ENCODE peak calls at places on chromosomes 13 and 19, in eight cellular contexts. Y is colonic mucosa, W is vagina, D is spleen, A is fibroblast of lung, S is GM06990, P is IMR-90, Q is suprapubic skin. R is an unnamed sample.

GRCh38 chr13:95480131-95480545 is 72.4 kb upstream of the CLDN10 start:
- DNase-seq in D (no peak), P (no peak), S (no peak), A (no peak), Q (no peak), Y (no peak), W (no peak), R (no peak)

GRCh38 chr13:94239135-94239534 is 240.3 kb downstream of the DCT start:
- DNase-seq in Q (no peak), A (peak; percentile 88), P (peak; percentile 87), D (no peak), Y (no peak), W (no peak), S (peak; percentile 3), R (no peak)

GRCh38 chr13:85586422-85586831 is 212.8 kb downstream of the SLITRK6 start:
- DNase-seq in P (peak; percentile 85), D (no peak), W (no peak), Q (no peak), Y (no peak), A (peak; percentile 93), S (no peak), R (peak; percentile 59)

GRCh38 chr19:1813837-1814217 is 1.8 kb upstream of the ATP8B3 start:
- DNase-seq in A (no peak), Q (no peak), W (no peak), P (no peak), D (peak; percentile 73), Y (no peak), S (no peak), R (no peak)

GRCh38 chr13:60261432-60262351 is 98.0 kb upstream of the DIAPH3 start:
- DNase-seq in S (no peak), D (no peak), W (no peak), A (no peak), Q (no peak), P (no peak), Y (peak; percentile 21), R (no peak)

GRCh38 chr13:67075239-67075638 is 154.9 kb downstream of the PCDH9 start:
- DNase-seq in A (no peak), P (peak; percentile 15), W (no peak), S (no peak), Y (no peak), D (no peak), Q (no peak), R (peak; percentile 2)

GRCh38 chr13:46154136-46154854 is 27.7 kb downstream of the LCP1 start:
- DNase-seq in W (no peak), P (no peak), S (no peak), Q (no peak), A (no peak), Y (no peak), D (no peak), R (no peak)

GRCh38 chr13:52006491-52007245 is 4.6 kb downstream of the ATP7B start:
- DNase-seq in A (no peak), D (no peak), S (no peak), W (no peak), Q (no peak), P (no peak), Y (no peak), R (no peak)

GRCh38 chr19:48271531-48272151 is 1.8 kb downstream of the ZNF114 start:
- DNase-seq in A (peak; percentile 57), P (peak; percentile 35), S (peak; percentile 77), Q (peak; percentile 86), W (no peak), D (peak; percentile 85), Y (peak; percentile 32), R (no peak)

GRCh38 chr19:9958451-9958850 is 22.1 kb upstream of the OLFM2 start:
- DNase-seq in D (no peak), Q (no peak), P (peak; percentile 91), S (no peak), Y (no peak), W (no peak), A (peak; percentile 94), R (peak; percentile 42)

GRCh38 chr13:47800593-47800992 is 200.5 kb downstream of the SUCLA2 start:
- DNase-seq in S (no peak), A (no peak), D (no peak), Y (no peak), P (no peak), Q (no peak), W (no peak), R (no peak)

GRCh38 chr13:20336761-20337160 is 104.6 kb upstream of the GJB6 start:
- DNase-seq in Q (no peak), W (no peak), A (no peak), Y (no peak), P (no peak), D (no peak), S (no peak), R (no peak)

GRCh38 chr19:53015159-53015558 is 1.4 kb downstream of the ERVV-1 start:
- DNase-seq in S (no peak), D (no peak), Y (no peak), A (no peak), W (no peak), P (no peak), Q (no peak), R (no peak)

GRCh38 chr19:53015730-53016129 is 2.0 kb downstream of the ERVV-1 start:
- DNase-seq in W (no peak), Y (no peak), S (no peak), P (no peak), Q (peak; percentile 44), D (no peak), A (no peak), R (no peak)

GRCh38 chr19:53019684-53020083 is 6.0 kb downstream of the ERVV-1 start:
- DNase-seq in Y (peak; percentile 27), W (no peak), P (no peak), Q (peak; percentile 38), D (no peak), A (no peak), S (no peak), R (no peak)
- TF ChIP-seq CTCF in Y (no peak), W (no peak), P (no peak), Q (no peak), D (no peak), A (no peak), S (no peak), R (no peak)

GRCh38 chr19:19627716-19628498 is at the start of gene LPAR2:
- DNase-seq in A (peak; percentile 10), Y (peak; percentile 76), Q (no peak), D (peak; percentile 94), W (no peak), S (peak; percentile 80), P (no peak), R (no peak)

GRCh38 chr19:19624032-19624570 is 3.9 kb downstream of the LPAR2 start:
- DNase-seq in Q (no peak), S (no peak), W (no peak), D (peak; percentile 76), P (no peak), A (no peak), Y (no peak), R (no peak)

GRCh38 chr19:19628499-19629134 is 597 bp upstream of the LPAR2 start:
- DNase-seq in Q (no peak), S (peak; percentile 57), P (peak; percentile 48), A (peak; percentile 81), Y (peak; percentile 52), D (peak; percentile 88), W (no peak), R (no peak)

GRCh38 chr19:19627442-19627715 is 641 bp downstream of the LPAR2 start:
- DNase-seq in Y (no peak), S (peak; percentile 55), A (no peak), P (no peak), Q (no peak), D (no peak), W (no peak), R (no peak)

GRCh38 chr19:19626516-19627441 is 1.2 kb downstream of the LPAR2 start:
- DNase-seq in W (no peak), S (no peak), A (no peak), D (peak; percentile 84), Y (no peak), P (no peak), Q (no peak), R (no peak)
- H3K4me3 ChIP-seq in W (peak overlapping the region; percentile 62), S (peak overlapping the region; percentile 72), A (no peak overlapping the region), D (no peak overlapping the region), Y (peak overlapping the region; percentile 73), P (no peak overlapping the region), Q (peak overlapping the region; percentile 63), R (no peak overlapping the region)

GRCh38 chr13:97018029-97018819 is 23.9 kb upstream of the OXGR1 start:
- DNase-seq in S (no peak), Y (peak; percentile 35), W (no peak), D (no peak), P (peak; percentile 61), Q (no peak), A (peak; percentile 49), R (peak; percentile 26)
- TF ChIP-seq CTCF in S (peak; percentile 87), Y (peak; percentile 85), W (peak; percentile 96), D (peak; percentile 82), P (peak; percentile 92), Q (peak; percentile 71), A (peak; percentile 94), R (peak; percentile 85)

GRCh38 chr19:55016017-55016416 is 22.0 kb downstream of the GP6 start:
- DNase-seq in A (no peak), D (no peak), Q (no peak), S (no peak), W (no peak), Y (no peak), P (no peak), R (no peak)

GRCh38 chr19:55012294-55012693 is 25.8 kb downstream of the GP6 start:
- DNase-seq in D (no peak), W (no peak), P (no peak), Q (no peak), A (no peak), Y (no peak), S (no peak), R (no peak)

GRCh38 chr19:55014714-55015113 is 23.4 kb downstream of the GP6 start:
- DNase-seq in A (no peak), S (no peak), W (no peak), D (peak; percentile 84), Q (no peak), Y (no peak), P (no peak), R (no peak)

GRCh38 chr19:55013596-55013995 is 24.5 kb downstream of the GP6 start:
- DNase-seq in Y (no peak), D (no peak), W (no peak), Q (no peak), P (no peak), A (no peak), S (no peak), R (no peak)

GRCh38 chr19:55015126-55015525 is 22.9 kb downstream of the GP6 start:
- DNase-seq in D (no peak), A (no peak), W (no peak), Y (no peak), P (no peak), S (no peak), Q (no peak), R (no peak)
- H3K4me3 ChIP-seq in D (no peak overlapping the region), A (no peak overlapping the region), W (no peak overlapping the region), Y (no peak overlapping the region), P (no peak overlapping the region), S (peak overlapping the region; percentile 74), Q (no peak overlapping the region), R (no peak overlapping the region)

R was measured in HFF-Myc.